ENCODE peak calls at places on chromosomes 4 and X, in eight cellular contexts. T is HCT116, A is upper lobe of left lung, L is esophagus muscularis mucosa, H is spleen, Q is endothelial cell of umbilical vein, S is suprapubic skin, Z is sigmoid colon. O is an unnamed sample.

GRCh38 chr4:118753096-118753495 is 67.9 kb downstream of the METTL14 start:
- DNase-seq in A (no peak), S (no peak), L (no peak), T (no peak), Q (no peak), Z (no peak), H (no peak), O (no peak)

GRCh38 chr4:40369437-40370278 is 34.5 kb downstream of the CHRNA9 start:
- DNase-seq in Q (no peak), H (no peak), T (no peak), A (no peak), Z (no peak), L (no peak), S (no peak), O (no peak)

GRCh38 chrX:47751670-47752069 is 85.0 kb upstream of the ZNF81 start:
- DNase-seq in S (no peak), H (no peak), Z (no peak), T (peak; percentile 13), Q (no peak), L (no peak), A (peak; percentile 29), O (no peak)

GRCh38 chr4:41517121-41517520 is 20.8 kb upstream of the LIMCH1 start:
- DNase-seq in L (peak; percentile 24), S (no peak), Z (no peak), T (no peak), H (no peak), A (no peak), Q (no peak), O (no peak)

GRCh38 chr4:88017516-88018302 is 10.3 kb downstream of the PKD2 start:
- DNase-seq in L (no peak), S (no peak), Q (peak; percentile 94), H (no peak), A (no peak), Z (peak; percentile 71), T (no peak), O (no peak)

GRCh38 chr4:1410491-1411325 is 4.5 kb upstream of the NKX1-1 start:
- DNase-seq in L (no peak), A (no peak), Z (peak; percentile 51), H (no peak), Q (peak; percentile 33), S (peak; percentile 74), T (no peak), O (peak; percentile 82)

GRCh38 chr4:127134490-127134889 is 498.3 kb upstream of the INTU start:
- DNase-seq in L (no peak), Z (no peak), Q (no peak), H (no peak), S (no peak), A (no peak), T (no peak), O (no peak)

GRCh38 chr4:144787365-144788263 is 141.7 kb downstream of the HHIP start:
- DNase-seq in H (no peak), T (peak; percentile 31), L (no peak), S (no peak), A (no peak), Z (no peak), Q (peak; percentile 61), O (no peak)

GRCh38 chr4:184355111-184355604 is 119.2 kb downstream of the IRF2 start:
- DNase-seq in A (peak; percentile 67), T (peak; percentile 7), Z (no peak), S (no peak), H (peak; percentile 78), L (no peak), Q (peak; percentile 98), O (no peak)

GRCh38 chrX:124194209-124194608 is 138.3 kb upstream of the TEX13D start:
- DNase-seq in T (no peak), S (no peak), Z (peak; percentile 63), A (no peak), Q (no peak), H (no peak), L (no peak), O (no peak)

GRCh38 chrX:84340981-84341380 is 153.0 kb upstream of the RPS6KA6 start:
- DNase-seq in H (no peak), T (no peak), S (no peak), L (no peak), Z (no peak), A (no peak), Q (no peak), O (no peak)

GRCh38 chrX:15815779-15816452 is 25.6 kb downstream of the ZRSR2 start:
- DNase-seq in H (no peak), Q (peak; percentile 2), T (peak; percentile 3), A (peak; percentile 29), S (no peak), L (no peak), Z (no peak), O (no peak)

GRCh38 chr4:67892905-67893304 is 9.1 kb upstream of the TMPRSS11D start:
- DNase-seq in A (no peak), S (no peak), H (no peak), L (no peak), Q (no peak), Z (no peak), T (no peak), O (no peak)

GRCh38 chr4:95640337-95640736 is 91.6 kb upstream of the UNC5C start:
- DNase-seq in T (no peak), Z (no peak), A (no peak), S (no peak), L (no peak), Q (no peak), H (no peak), O (no peak)

GRCh38 chr4:74932832-74933561 is at the start of gene PARM1:
- DNase-seq in Z (peak; percentile 95), T (peak; percentile 81), A (peak; percentile 90), L (peak; percentile 96), S (peak; percentile 92), Q (peak; percentile 79), H (peak; percentile 95), O (peak; percentile 92)

GRCh38 chr4:153427363-153428071 is 38.6 kb upstream of the TMEM131L start:
- DNase-seq in Z (no peak), Q (no peak), S (no peak), T (no peak), L (no peak), H (no peak), A (no peak), O (no peak)

GRCh38 chr4:114512595-114513295 is 85.9 kb upstream of the UGT8 start:
- DNase-seq in L (no peak), H (no peak), Z (no peak), S (no peak), Q (no peak), T (no peak), A (no peak), O (no peak)

GRCh38 chrX:16869393-16870094 is 618 bp downstream of the RBBP7 start:
- DNase-seq in T (no peak), Z (peak; percentile 67), L (no peak), H (peak; percentile 90), Q (peak; percentile 13), S (no peak), A (peak; percentile 24), O (no peak)
- TF ChIP-seq POLR2A in T (no peak), Z (no peak), L (no peak), H (no peak), Q (no peak), S (no peak), A (no peak), O (no peak)

GRCh38 chrX:54550821-54551220 is 20.8 kb downstream of the GNL3L start:
- DNase-seq in Q (no peak), S (no peak), Z (no peak), T (no peak), A (no peak), H (no peak), L (no peak), O (peak; percentile 64)

DNA sequence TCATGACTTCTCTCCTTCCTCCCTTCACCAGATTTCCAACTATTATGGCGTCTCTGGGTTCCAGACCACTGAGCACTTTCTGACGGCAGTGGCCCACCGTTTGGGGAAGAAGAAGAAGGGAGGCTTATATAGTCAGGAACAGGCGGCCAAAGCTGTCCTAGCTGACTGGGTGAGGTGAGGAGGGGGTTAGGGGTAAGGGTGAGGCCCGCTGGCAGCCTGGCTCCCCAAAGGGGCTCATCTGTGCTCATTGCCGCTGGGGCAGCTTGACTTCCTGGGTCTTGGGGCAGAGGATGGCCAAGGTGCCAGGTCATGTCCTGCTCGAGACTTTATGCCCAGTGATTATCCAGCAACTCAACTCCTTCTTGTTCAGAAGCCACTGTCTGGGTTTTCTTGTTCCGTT is 21.8 kb downstream of the GNL3L start:
- DNase-seq in H (no peak), Z (no peak), T (no peak), S (no peak), L (no peak), A (no peak), Q (no peak), O (no peak)
- H3K4me3 ChIP-seq in H (no peak overlapping the region), Z (no peak overlapping the region), T (no peak overlapping the region), S (no peak overlapping the region), L (no peak overlapping the region), A (no peak overlapping the region), Q (no peak overlapping the region), O (no peak overlapping the region)

DNA sequence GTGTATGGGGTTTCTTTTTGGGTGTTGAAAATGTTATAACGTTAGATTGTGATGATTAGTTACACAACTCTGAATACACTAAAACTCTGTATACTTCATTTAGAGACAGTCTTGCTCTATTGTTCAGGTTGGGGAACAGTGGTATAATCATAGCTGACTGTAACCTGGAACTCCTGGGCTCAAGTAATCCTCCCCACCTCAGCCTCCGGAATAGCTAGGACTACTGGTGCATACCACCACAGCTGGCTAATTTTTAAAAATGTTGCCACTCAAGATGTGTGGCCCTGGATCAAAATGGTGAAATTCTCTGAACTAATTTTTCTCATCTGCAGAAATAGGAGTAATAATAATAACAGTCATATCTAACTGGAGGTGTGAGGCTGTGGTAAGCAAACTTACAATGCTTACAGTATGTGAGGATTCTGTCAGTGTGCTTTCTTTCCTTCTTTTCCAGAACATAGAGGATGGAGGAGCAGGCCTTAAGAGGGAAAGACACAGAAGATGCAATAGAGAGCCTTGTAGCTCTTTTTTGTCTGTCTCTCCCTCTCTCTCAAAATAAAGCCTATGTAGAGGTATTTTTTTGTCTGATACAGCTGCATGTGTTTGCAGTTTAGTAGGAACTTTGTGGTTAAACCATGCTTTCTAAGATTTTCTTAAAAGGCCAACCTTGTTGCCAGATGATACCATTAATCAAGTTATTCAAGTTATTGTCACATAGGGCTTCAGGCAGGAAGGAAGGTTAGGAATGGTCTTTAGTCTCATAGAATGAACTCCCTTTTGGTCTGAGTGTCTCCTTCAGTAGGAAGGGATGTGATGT is 7.5 kb downstream of the ADD1 start:
- DNase-seq in S (no peak), T (no peak), H (no peak), Z (no peak), A (no peak), L (no peak), Q (no peak), O (no peak)
- TF ChIP-seq POLR2AphosphoS5 in S (no peak), T (no peak), H (no peak), Z (no peak), A (no peak), L (no peak), Q (no peak), O (no peak)

DNA sequence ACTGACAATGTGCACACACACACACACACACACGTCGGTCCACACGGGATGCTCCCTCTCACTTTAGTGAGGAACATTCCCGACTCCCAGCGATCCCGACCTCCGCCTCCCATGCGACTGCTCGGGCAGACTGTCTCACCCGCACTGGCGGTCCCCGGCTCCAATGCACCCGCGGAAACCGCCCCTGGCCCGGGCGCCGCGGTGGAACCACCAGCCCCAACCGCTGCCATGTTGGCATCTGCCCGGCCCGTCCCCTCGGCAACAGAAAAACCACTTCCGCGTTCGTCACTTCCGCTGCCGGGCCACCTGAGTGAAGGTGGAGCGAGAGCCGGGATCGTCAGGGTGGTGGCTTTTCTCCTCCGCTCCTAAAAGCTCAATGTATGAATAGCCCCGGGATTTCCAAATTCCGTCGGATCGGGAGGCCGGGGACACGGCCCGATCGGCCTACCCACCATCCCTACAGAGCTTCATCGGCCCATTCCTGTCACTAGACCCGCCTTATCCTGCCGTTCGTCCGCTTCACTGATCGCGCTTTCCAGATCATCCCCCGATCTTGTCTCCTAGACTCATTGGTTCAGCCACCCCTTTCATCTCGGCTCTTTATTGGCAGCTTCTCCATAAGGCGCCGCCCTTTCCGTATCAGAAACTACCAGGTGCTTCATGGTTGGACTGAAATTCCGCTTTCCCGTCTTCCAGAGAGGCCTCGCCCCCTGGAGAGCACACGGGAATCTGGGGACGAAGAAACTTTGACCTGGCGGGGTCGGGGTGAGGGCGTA is at the start of gene SLC35A2:
- DNase-seq in S (peak; percentile 83), T (peak; percentile 77), A (peak; percentile 86), H (peak; percentile 96), L (no peak), Z (peak; percentile 88), Q (peak; percentile 75), O (no peak)
- TF ChIP-seq POLR2A in S (no peak), T (peak; percentile 40), A (no peak), H (no peak), L (peak; percentile 45), Z (peak; percentile 53), Q (peak; percentile 59), O (peak; percentile 48)